ENCODE peak calls at places on chromosome 15, in seven cellular contexts. A, F, N, E, S, Z and P are unnamed samples.

GRCh38 chr15:83598031-83598430 is 55.9 kb upstream of the ADAMTSL3 start:
- DNase-seq in A (no peak), F (no peak), N (no peak), E (no peak), S (no peak), Z (no peak), P (no peak)

GRCh38 chr15:28895566-28895965 is 9.8 kb downstream of the APBA2 start:
- DNase-seq in A (no peak), F (no peak), N (no peak), E (no peak), S (no peak), Z (no peak), P (no peak)

GRCh38 chr15:100729461-100729860 is 127.1 kb downstream of the ASB7 start:
- DNase-seq in A (no peak), F (no peak), N (no peak), E (no peak), S (no peak), Z (no peak), P (no peak)

GRCh38 chr15:84929795-84930371 is 45.4 kb downstream of the SLC28A1 start:
- DNase-seq in A (no peak), F (peak; percentile 72), N (peak; percentile 56), E (no peak), S (no peak), Z (no peak), P (peak; percentile 90)

GRCh38 chr15:70127288-70127746 is 29.6 kb upstream of the TLE3 start:
- DNase-seq in A (no peak), F (no peak), N (peak; percentile 21), E (no peak), S (no peak), Z (no peak), P (no peak)

GRCh38 chr15:72495007-72495406 is 20.9 kb downstream of the ARIH1 start:
- DNase-seq in A (no peak), F (no peak), N (no peak), E (no peak), S (no peak), Z (no peak), P (no peak)

GRCh38 chr15:50182233-50183013 is 427 bp downstream of the SLC27A2 start:
- DNase-seq in A (peak; percentile 51), F (peak; percentile 15), N (peak; percentile 38), E (peak; percentile 34), S (no peak), Z (peak; percentile 27), P (peak; percentile 61)

GRCh38 chr15:72925661-72926060 is 126.6 kb upstream of the NEO1 start:
- DNase-seq in A (no peak), F (peak; percentile 33), N (no peak), E (no peak), S (no peak), Z (no peak), P (no peak)

GRCh38 chr15:56286213-56286612 is 42.5 kb upstream of the RFX7 start:
- DNase-seq in A (no peak), F (no peak), N (no peak), E (peak; percentile 6), S (no peak), Z (no peak), P (no peak)

GRCh38 chr15:73258271-73259108 is 110.3 kb downstream of the HCN4 start:
- DNase-seq in A (no peak), F (no peak), N (no peak), E (no peak), S (no peak), Z (no peak), P (no peak)

GRCh38 chr15:36109943-36110658 is 469.3 kb upstream of the CDIN1 start:
- DNase-seq in A (no peak), F (peak; percentile 81), N (peak; percentile 30), E (no peak), S (no peak), Z (no peak), P (no peak)

GRCh38 chr15:66169625-66170024 is 83.9 kb downstream of the MEGF11 start:
- DNase-seq in A (no peak), F (no peak), N (no peak), E (no peak), S (no peak), Z (no peak), P (no peak)

GRCh38 chr15:96158938-96159337 is 171.6 kb upstream of the NR2F2 start:
- DNase-seq in A (no peak), F (no peak), N (no peak), E (no peak), S (no peak), Z (no peak), P (no peak)

GRCh38 chr15:67745059-67745993 is 80.0 kb upstream of the SKOR1 start:
- DNase-seq in A (no peak), F (peak; percentile 45), N (peak; percentile 18), E (no peak), S (no peak), Z (no peak), P (no peak)

GRCh38 chr15:59051867-59052861 is 52.8 kb upstream of the CCNB2 start:
- DNase-seq in A (no peak), F (no peak), N (no peak), E (no peak), S (no peak), Z (no peak), P (no peak)

GRCh38 chr15:64902863-64903262 is 8.8 kb upstream of the ANKDD1A start:
- DNase-seq in A (no peak), F (no peak), N (no peak), E (no peak), S (no peak), Z (no peak), P (no peak)

GRCh38 chr15:59339252-59339672 is 33.4 kb downstream of the MYO1E start:
- DNase-seq in A (no peak), F (no peak), N (no peak), E (no peak), S (no peak), Z (no peak), P (no peak)

GRCh38 chr15:101070502-101071273 is 151.5 kb downstream of the LRRK1 start:
- DNase-seq in A (no peak), F (peak; percentile 89), N (peak; percentile 95), E (no peak), S (no peak), Z (no peak), P (no peak)

GRCh38 chr15:70190965-70191364 is 93.2 kb upstream of the TLE3 start:
- DNase-seq in A (no peak), F (no peak), N (no peak), E (peak; percentile 69), S (no peak), Z (no peak), P (no peak)

GRCh38 chr15:66400351-66400774 is 13.7 kb downstream of the MAP2K1 start:
- DNase-seq in A (no peak), F (peak; percentile 60), N (peak; percentile 40), E (no peak), S (no peak), Z (no peak), P (no peak)

GRCh38 chr15:62058327-62059028 is 1.8 kb downstream of the VPS13C start:
- DNase-seq in A (no peak), F (no peak), N (no peak), E (no peak), S (no peak), Z (no peak), P (no peak)

DNA sequence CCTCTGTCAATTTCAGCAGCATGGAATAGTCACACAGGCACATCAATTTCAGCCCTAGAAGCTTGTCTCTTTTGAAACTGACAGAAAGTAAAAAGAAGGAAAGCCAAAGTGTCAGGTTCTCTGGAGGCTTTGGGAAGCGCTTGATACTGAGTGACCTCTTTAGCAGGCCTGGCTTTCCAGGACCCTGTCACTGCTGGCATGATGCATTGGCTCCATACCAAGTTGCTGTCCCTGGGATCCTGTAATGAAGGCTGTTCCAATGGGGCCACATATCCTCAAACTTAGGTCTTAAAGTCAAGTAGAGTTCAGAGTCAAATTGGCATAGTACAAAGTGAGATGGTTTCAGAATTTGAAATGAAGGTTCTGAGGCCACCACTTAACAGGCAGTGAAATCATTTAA is 640.9 kb downstream of the SQOR start:
- DNase-seq in A (no peak), F (no peak), N (no peak), E (no peak), S (no peak), Z (no peak), P (no peak)
- H4K8ac ChIP-seq in A (no peak overlapping the region), F (no peak overlapping the region), N (no peak overlapping the region), E (no peak overlapping the region), S (no peak overlapping the region), Z (no peak overlapping the region), P (no peak overlapping the region)

GRCh38 chr15:52651868-52652267 is 27.3 kb downstream of the ATOSA start:
- DNase-seq in A (peak; percentile 68), F (peak; percentile 98), N (peak; percentile 94), E (peak; percentile 82), S (peak; percentile 23), Z (peak; percentile 61), P (peak; percentile 37)
- H4K8ac ChIP-seq in A (no peak overlapping the region), F (peak overlapping the region; percentile 70), N (no peak overlapping the region), E (no peak overlapping the region), S (no peak overlapping the region), Z (no peak overlapping the region), P (no peak overlapping the region)

DNA sequence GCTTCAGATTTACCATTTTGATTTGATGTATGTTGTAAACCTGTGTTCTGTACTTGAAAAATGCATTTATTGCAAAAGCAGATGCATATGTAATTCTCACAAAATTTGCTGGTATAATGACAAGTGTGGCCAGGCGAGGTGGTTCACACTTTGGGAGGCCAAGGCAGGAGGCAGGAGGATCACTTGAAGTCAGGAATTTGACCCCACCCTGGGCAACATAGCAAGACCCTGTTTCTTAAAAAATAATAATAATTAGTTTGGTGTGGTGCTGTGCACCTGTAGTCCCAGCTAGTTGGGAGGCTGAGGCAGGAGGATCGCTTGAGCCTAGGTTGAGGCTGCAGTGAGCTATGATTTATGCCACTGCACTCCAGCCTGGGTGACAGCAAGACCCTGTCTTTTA is 4.7 kb upstream of the HYKK start:
- DNase-seq in A (no peak), F (no peak), N (no peak), E (no peak), S (no peak), Z (no peak), P (no peak)
- H4K8ac ChIP-seq in A (no peak overlapping the region), F (no peak overlapping the region), N (no peak overlapping the region), E (no peak overlapping the region), S (no peak overlapping the region), Z (no peak overlapping the region), P (no peak overlapping the region)

GRCh38 chr15:42141246-42141645 is 15.2 kb downstream of the PLA2G4F start:
- DNase-seq in A (no peak), F (no peak), N (no peak), E (no peak), S (no peak), Z (no peak), P (no peak)

GRCh38 chr15:42138968-42139386 is 17.5 kb downstream of the PLA2G4F start:
- DNase-seq in A (peak; percentile 25), F (no peak), N (no peak), E (peak; percentile 60), S (no peak), Z (no peak), P (no peak)

GRCh38 chr15:42138411-42138810 is 18.0 kb downstream of the PLA2G4F start:
- DNase-seq in A (no peak), F (no peak), N (no peak), E (no peak), S (no peak), Z (no peak), P (no peak)

GRCh38 chr15:42140383-42141070 is 15.9 kb downstream of the PLA2G4F start:
- DNase-seq in A (no peak), F (no peak), N (no peak), E (peak; percentile 45), S (no peak), Z (no peak), P (no peak)

DNA sequence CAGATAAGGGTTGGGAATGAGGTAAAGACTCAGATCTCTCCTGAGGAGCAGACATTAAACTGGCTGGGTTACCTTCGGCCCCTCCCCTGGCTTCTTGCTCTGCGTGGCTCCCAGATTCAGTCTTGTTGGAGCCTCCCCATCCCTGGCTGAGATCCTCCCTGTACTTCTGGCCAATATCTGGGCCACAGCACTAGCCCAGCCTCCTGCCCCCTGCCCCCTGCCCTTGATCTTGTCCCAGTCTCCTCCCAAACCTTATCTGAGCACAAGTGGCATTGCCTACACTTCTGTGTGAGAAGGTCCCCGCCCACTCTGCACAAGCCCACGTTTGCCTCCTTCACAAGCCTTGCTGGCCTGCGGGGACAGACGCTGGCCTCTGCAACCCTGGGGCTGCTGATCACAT is 16.8 kb downstream of the PLA2G4F start:
- DNase-seq in A (no peak), F (no peak), N (no peak), E (no peak), S (no peak), Z (no peak), P (no peak)
- H4K8ac ChIP-seq in A (no peak overlapping the region), F (no peak overlapping the region), N (no peak overlapping the region), E (no peak overlapping the region), S (no peak overlapping the region), Z (peak overlapping the region; percentile 33), P (no peak overlapping the region)